ENCODE peak calls at places on chromosomes 2 and 18, in five cellular contexts. D, M, U, E and O are unnamed samples.

GRCh38 chr2:11499081-11499743 is 33.3 kb upstream of the E2F6 start:
- DNase-seq in E (no peak), D (no peak), U (no peak), M (no peak), O (no peak)

GRCh38 chr2:71897145-71897495 is 250.5 kb downstream of the CYP26B1 start:
- DNase-seq in E (no peak), D (no peak), U (no peak), M (peak), O (no peak)

GRCh38 chr2:58135861-58136260 is 89.3 kb downstream of the VRK2 start:
- DNase-seq in M (no peak), E (no peak), U (no peak), D (peak), O (no peak)

GRCh38 chr2:224069172-224069571 is 30.1 kb upstream of the SERPINE2 start:
- DNase-seq in U (peak), M (peak), D (no peak), E (peak), O (no peak)

GRCh38 chr2:16569401-16569800 is 96.2 kb downstream of the CYRIA start:
- DNase-seq in M (no peak), D (no peak), U (no peak), E (no peak), O (no peak)

GRCh38 chr2:42809876-42810125 is 17.4 kb upstream of the HAAO start:
- DNase-seq in M (peak), E (peak), U (peak), D (peak), O (no peak)

GRCh38 chr18:22176622-22177495 is 7.5 kb downstream of the GATA6 start:
- DNase-seq in U (no peak), E (no peak), D (no peak), M (no peak), O (no peak)

GRCh38 chr2:156892449-156893335 is 364.8 kb upstream of the GALNT5 start:
- DNase-seq in M (no peak), U (peak), D (peak), E (no peak), O (peak)

GRCh38 chr2:18703555-18703954 is 114.2 kb upstream of the NT5C1B start:
- DNase-seq in E (no peak), D (no peak), M (no peak), U (no peak), O (no peak)

GRCh38 chr2:152171733-152172132 is 3.8 kb downstream of the STAM2 start:
- DNase-seq in U (no peak), E (no peak), M (no peak), D (no peak), O (no peak)

GRCh38 chr2:35035883-35036282 is 1319.7 kb upstream of the CRIM1 start:
- DNase-seq in U (no peak), E (no peak), M (no peak), D (no peak), O (no peak)

GRCh38 chr2:155442755-155443372 is 744.4 kb downstream of the KCNJ3 start:
- DNase-seq in M (no peak), E (no peak), U (no peak), D (no peak), O (no peak)

GRCh38 chr2:47519147-47519537 is 116.2 kb downstream of the MSH2 start:
- DNase-seq in M (no peak), U (no peak), E (no peak), D (no peak), O (no peak)

GRCh38 chr2:144582651-144583361 is 62.9 kb upstream of the ZEB2 start:
- DNase-seq in U (no peak), D (no peak), M (no peak), E (no peak), O (no peak)

GRCh38 chr2:20448246-20449046 is 1.6 kb downstream of the RHOB start:
- DNase-seq in M (peak), E (peak), U (peak), D (peak), O (no peak)

GRCh38 chr18:10519366-10519765 is 6.5 kb upstream of the NAPG start:
- DNase-seq in E (no peak), D (peak), U (peak), M (no peak), O (no peak)

GRCh38 chr2:121888189-121888557 is 132.7 kb downstream of the TSN start:
- DNase-seq in E (no peak), U (no peak), M (no peak), D (no peak), O (no peak)

GRCh38 chr2:232006282-232006681 is 44.8 kb downstream of the DIS3L2 start:
- DNase-seq in E (no peak), D (no peak), M (no peak), U (no peak), O (no peak)

GRCh38 chr2:29281585-29281984 is 166.4 kb downstream of the CLIP4 start:
- DNase-seq in E (peak), U (peak), D (peak), M (no peak), O (no peak)

GRCh38 chr2:230932556-230933511 is 7.8 kb upstream of the GPR55 start:
- DNase-seq in D (peak), E (peak), U (peak), M (peak), O (no peak)

GRCh38 chr2:232042911-232043564 is 81.5 kb downstream of the DIS3L2 start:
- DNase-seq in E (no peak), M (no peak), U (peak), D (peak), O (no peak)

GRCh38 chr2:38376683-38377500 is at the start of gene ATL2:
- DNase-seq in D (peak), U (peak), M (peak), E (peak), O (peak)
- TF ChIP-seq CTCF in D (peak), U (no peak), M (peak), E (peak), O (peak)

DNA sequence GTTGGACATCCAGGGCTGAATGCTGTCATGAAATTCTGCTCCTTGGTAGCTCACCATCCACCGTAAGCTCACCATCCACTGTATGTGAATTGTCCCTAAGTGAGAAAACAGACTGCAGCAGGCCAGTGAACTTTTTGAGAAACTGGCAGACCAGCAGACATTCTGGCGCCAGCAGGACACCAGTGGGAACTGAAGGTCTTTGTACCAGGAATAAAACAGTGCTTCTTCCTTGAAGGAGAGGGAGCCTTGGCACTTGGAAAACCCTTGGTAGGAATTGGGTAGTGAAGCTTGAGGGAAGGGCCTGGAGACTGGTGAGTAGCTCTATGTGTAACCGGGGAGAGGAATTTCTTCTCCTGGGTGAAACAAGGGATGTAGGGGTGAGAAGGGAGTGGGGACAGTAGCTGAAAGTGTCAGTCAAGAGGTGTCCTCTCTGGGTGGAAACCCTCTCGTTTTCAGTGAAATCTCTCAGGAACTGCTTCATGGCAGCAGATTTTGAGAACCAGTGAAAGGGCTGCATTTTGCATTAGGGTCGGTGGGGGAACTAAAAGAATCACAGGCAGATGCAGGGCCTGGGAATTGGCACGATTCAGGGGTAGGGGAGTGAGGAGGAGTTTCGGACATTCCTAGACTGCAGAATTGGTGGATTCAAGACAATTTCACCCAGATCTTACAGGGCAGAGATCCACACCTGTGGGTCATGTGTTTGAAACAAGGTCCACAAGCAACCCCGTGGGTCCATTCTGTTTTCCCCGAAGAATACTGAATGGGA is 131.4 kb upstream of the DLX2 start:
- DNase-seq in M (no peak), E (no peak), D (no peak), U (no peak), O (no peak)
- H3K4me3 ChIP-seq in M (peak), E (peak), D (no peak), U (no peak), O (no peak)

DNA sequence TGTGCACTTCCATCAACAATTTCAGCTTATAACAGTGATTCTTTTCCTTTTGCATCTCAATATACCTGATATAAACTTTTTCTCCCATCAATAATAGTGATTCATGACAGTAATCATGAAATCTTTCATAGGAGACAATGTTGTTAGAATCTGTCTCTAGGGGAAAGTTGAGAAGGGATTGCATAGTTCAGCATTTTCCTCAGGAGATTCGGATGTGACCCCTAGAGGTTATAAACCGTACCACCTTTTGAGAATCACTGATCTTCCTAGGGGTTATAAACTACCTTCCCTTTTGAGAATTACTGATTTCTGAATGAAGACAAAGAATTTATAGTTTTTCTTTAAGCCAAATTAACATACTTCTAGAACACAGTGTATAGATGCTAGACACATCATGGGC is 53.0 kb upstream of the GALNT3 start:
- DNase-seq in D (no peak), U (no peak), M (no peak), E (no peak), O (no peak)
- TF ChIP-seq CTCF in D (no peak), U (no peak), M (no peak), E (no peak), O (no peak)

GRCh38 chr2:64517511-64517884 is 6.6 kb upstream of the AFTPH start:
- DNase-seq in E (no peak), M (no peak), D (no peak), U (no peak), O (no peak)
- H3K4me3 ChIP-seq in E (no peak), M (no peak), D (no peak), U (no peak), O (no peak)

GRCh38 chr2:33670392-33670937 is 71.4 kb upstream of the FAM98A start:
- DNase-seq in D (no peak), U (no peak), M (no peak), E (no peak), O (no peak)

GRCh38 chr2:33671198-33671597 is 72.1 kb upstream of the FAM98A start:
- DNase-seq in E (no peak), D (no peak), U (no peak), M (no peak), O (no peak)

GRCh38 chr2:33672896-33673295 is 73.8 kb upstream of the FAM98A start:
- DNase-seq in D (no peak), M (no peak), U (no peak), E (no peak), O (no peak)

GRCh38 chr2:33672389-33672788 is 73.3 kb upstream of the FAM98A start:
- DNase-seq in U (no peak), D (no peak), M (no peak), E (no peak), O (no peak)

GRCh38 chr2:33673937-33674336 is 74.8 kb upstream of the FAM98A start:
- DNase-seq in M (no peak), D (peak), U (peak), E (no peak), O (no peak)
- TF ChIP-seq CTCF in M (peak), D (peak), U (peak), E (peak), O (peak)

GRCh38 chr18:49813071-49813320 is 337 bp downstream of the ACAA2 start:
- DNase-seq in E (no peak), M (peak), U (peak), D (peak), O (no peak)

GRCh38 chr18:49812321-49813070 is 837 bp downstream of the ACAA2 start:
- DNase-seq in D (peak), U (peak), M (no peak), E (no peak), O (no peak)

GRCh38 chr18:49813321-49814146 is at the start of gene ACAA2:
- DNase-seq in D (peak), M (peak), E (peak), U (peak), O (peak)

GRCh38 chr18:49814147-49814499 is 790 bp upstream of the ACAA2 start:
- DNase-seq in D (peak), M (peak), U (peak), E (no peak), O (no peak)

GRCh38 chr18:49811151-49811938 is 2.0 kb downstream of the ACAA2 start:
- DNase-seq in M (no peak), E (no peak), U (no peak), D (no peak), O (no peak)
- H3K4me3 ChIP-seq in M (peak), E (no peak), U (no peak), D (no peak), O (no peak)

GRCh38 chr2:174327958-174328308 is 6.8 kb upstream of the SP9 start:
- DNase-seq in M (no peak), E (no peak), D (no peak), U (no peak), O (no peak)
- TF ChIP-seq CTCF in M (no peak), E (no peak), D (no peak), U (no peak), O (no peak)

DNA sequence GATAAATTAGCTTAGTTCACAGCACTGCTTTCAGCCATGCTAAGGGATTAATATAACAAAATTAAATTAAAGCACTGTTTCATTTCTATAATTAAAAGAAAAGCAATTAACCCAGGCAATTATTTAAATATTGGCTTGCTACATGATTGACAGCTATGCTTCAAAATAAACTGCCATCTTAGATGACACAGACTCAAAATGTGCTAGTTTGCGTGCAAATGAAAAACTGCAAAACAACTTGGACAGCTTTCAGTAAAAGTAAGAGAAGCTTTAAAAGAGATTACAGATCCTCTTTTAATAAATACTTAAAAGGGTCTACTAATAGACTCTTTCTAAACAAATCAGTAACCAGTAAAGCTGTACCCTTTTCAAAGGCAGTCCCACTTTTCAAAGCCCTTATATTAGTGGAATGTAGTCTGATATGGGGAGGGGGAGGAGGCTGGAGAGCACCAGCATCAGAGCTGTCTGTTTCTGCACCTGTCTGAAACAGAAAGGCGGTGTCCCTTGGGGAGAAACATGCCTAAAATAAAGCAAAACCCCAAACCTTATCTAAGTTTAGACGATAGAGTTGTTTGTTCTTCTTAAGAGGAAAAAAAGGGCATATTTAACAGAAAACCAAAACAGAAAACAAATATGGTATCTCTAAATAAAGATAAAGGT is 20.8 kb downstream of the EIF2AK3 start:
- DNase-seq in M (no peak), D (no peak), U (no peak), E (no peak), O (peak)
- H3K4me3 ChIP-seq in M (no peak), D (no peak), U (no peak), E (no peak), O (no peak)

DNA sequence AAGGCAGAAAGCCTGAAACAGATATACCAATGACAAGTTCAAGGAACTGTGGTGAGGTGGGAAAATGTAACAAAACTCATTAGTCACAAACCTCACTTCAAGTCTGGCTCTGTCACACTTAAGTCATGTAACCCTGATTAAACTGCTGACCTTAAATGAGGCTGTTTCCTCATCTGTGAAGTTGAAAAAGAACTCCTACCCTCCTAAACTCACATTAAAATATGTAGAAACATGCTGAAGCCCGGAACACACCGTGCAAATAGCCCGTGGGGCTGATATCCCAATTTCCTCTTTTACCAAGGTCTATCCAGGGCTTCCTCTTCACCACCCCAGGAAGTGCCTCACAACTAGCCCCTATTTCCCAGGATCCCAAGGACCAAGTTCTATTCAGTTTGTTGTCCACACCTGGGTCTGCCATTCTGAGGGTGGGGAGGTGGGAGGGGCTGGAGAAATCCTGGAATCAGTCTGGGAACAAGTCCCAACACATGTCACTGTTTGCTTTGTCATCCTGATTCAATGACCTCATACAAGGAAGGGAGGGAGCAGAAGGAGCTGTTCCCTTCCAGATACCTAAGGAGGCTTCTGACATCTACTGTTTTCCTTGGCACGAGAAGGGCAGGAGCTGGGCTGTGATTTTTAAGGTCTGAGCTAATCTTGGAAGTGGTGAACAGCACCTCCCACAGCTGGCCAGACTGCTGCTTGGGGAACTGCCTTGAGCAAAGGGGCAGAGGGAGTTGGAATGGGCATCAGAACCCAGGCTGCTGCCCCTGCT is 42.3 kb downstream of the SLC4A1AP start:
- DNase-seq in U (peak), M (peak), E (peak), D (peak), O (no peak)
- TF ChIP-seq CTCF in U (no peak), M (no peak), E (no peak), D (no peak), O (no peak)

GRCh38 chr2:170409164-170409535 is 231.2 kb downstream of the MYO3B start:
- DNase-seq in E (peak), M (peak), U (peak), D (peak), O (peak)
- H3K4me3 ChIP-seq in E (peak), M (no peak), U (no peak), D (no peak), O (no peak)